ENCODE peak calls at places on chromosomes 3 and 15, in nine cellular contexts. M is heart left ventricle, Z is uterus, V is tibial nerve, G is A549, T is endothelial cell of umbilical vein, X is adrenal gland, O is stomach, Y is ovary. A is an unnamed sample.

GRCh38 chr3:26920579-26920978 is 298.0 kb downstream of the LRRC3B start:
- DNase-seq in T (no peak), G (no peak), X (no peak), V (no peak), O (no peak), Y (no peak), M (no peak), Z (no peak), A (no peak)

GRCh38 chr3:130383424-130383823 is 38.0 kb downstream of the COL6A5 start:
- DNase-seq in O (no peak), G (no peak), X (no peak), Z (no peak), T (no peak), M (no peak), Y (no peak), V (no peak), A (no peak)

GRCh38 chr15:51718199-51718598 is 19.3 kb downstream of the LYSMD2 start:
- DNase-seq in O (no peak), T (no peak), G (no peak), V (no peak), Z (no peak), M (no peak), Y (no peak), X (no peak), A (no peak)

GRCh38 chr3:193780810-193781472 is 187.9 kb downstream of the OPA1 start:
- DNase-seq in M (peak; percentile 79), G (peak; percentile 88), X (peak; percentile 84), Y (peak; percentile 83), Z (peak; percentile 90), O (peak; percentile 70), V (peak; percentile 53), T (peak; percentile 79), A (peak; percentile 74)

GRCh38 chr15:78739996-78740903 is 71.0 kb downstream of the ADAMTS7 start:
- DNase-seq in X (peak; percentile 84), O (peak; percentile 78), V (no peak), T (peak; percentile 26), Y (no peak), Z (no peak), G (no peak), M (peak; percentile 59), A (peak; percentile 83)

GRCh38 chr3:191728186-191728585 is 267.2 kb downstream of the PYDC2 start:
- DNase-seq in O (no peak), Y (no peak), V (no peak), G (no peak), Z (no peak), X (no peak), T (no peak), M (no peak), A (no peak)

GRCh38 chr15:89998923-89999675 is 2.0 kb upstream of the ZNF710 start:
- DNase-seq in O (no peak), V (no peak), Y (no peak), G (no peak), M (no peak), Z (no peak), X (no peak), T (no peak), A (no peak)

GRCh38 chr3:45639044-45639392 is 44.5 kb downstream of the LIMD1 start:
- DNase-seq in G (no peak), X (no peak), Y (no peak), Z (no peak), M (no peak), V (no peak), O (no peak), T (no peak), A (no peak)

GRCh38 chr15:72237286-72238224 is 6.6 kb upstream of the PKM start:
- DNase-seq in T (peak; percentile 90), M (peak; percentile 71), X (peak; percentile 94), Y (peak; percentile 40), Z (peak; percentile 57), O (peak; percentile 64), V (peak; percentile 84), G (peak; percentile 97), A (peak; percentile 51)

GRCh38 chr3:129240436-129240835 is 9.0 kb upstream of the COPG1 start:
- DNase-seq in G (no peak), M (no peak), O (no peak), Y (no peak), V (no peak), Z (no peak), T (no peak), X (no peak), A (no peak)

GRCh38 chr3:63911901-63912767 is at the start of gene SCAANT1:
- DNase-seq in X (peak; percentile 94), T (peak; percentile 86), G (peak; percentile 63), M (peak; percentile 95), Z (peak; percentile 91), Y (peak; percentile 91), O (peak; percentile 93), V (peak; percentile 78), A (peak; percentile 92)

GRCh38 chr3:63911395-63911900 is 735 bp downstream of the SCAANT1 start:
- DNase-seq in G (no peak), T (no peak), X (no peak), V (peak; percentile 13), M (no peak), Z (no peak), O (no peak), Y (no peak), A (no peak)

GRCh38 chr3:63908776-63909175 is 3.4 kb downstream of the SCAANT1 start:
- DNase-seq in V (no peak), O (no peak), M (no peak), Z (no peak), Y (no peak), G (no peak), T (no peak), X (no peak), A (no peak)

GRCh38 chr3:63909431-63909830 is 2.8 kb downstream of the SCAANT1 start:
- DNase-seq in G (no peak), Z (no peak), Y (no peak), V (no peak), O (no peak), X (no peak), T (no peak), M (no peak), A (no peak)

DNA sequence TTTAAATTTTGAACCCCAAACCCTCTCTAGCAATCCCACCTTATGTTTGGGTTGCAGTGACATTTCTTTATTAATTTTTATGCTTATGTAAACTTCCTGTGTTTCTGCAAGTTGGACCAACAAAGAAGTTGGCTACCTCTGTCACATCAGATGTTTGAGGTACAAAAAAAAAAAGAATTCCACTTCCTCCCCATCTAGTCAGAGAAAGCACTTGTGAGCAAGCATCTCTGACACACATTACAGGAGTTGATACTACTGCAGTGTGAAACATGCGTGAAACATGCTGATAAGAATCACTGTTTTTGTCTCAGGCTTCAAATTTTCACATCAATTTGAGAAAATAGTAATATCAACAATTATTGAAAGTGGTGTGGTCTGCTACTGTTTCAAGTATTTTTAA is 1.3 kb downstream of the SCAANT1 start:
- DNase-seq in X (no peak), M (no peak), V (no peak), O (no peak), G (no peak), Z (no peak), Y (no peak), T (peak; percentile 17), A (no peak)
- H3K4me3 ChIP-seq in X (no peak overlapping the region), M (peak overlapping the region; percentile 92), V (no peak overlapping the region), O (peak overlapping the region; percentile 56), G (peak overlapping the region; percentile 74), Z (peak overlapping the region; percentile 62), Y (peak overlapping the region; percentile 81), T (no peak overlapping the region), A (no peak overlapping the region)

DNA sequence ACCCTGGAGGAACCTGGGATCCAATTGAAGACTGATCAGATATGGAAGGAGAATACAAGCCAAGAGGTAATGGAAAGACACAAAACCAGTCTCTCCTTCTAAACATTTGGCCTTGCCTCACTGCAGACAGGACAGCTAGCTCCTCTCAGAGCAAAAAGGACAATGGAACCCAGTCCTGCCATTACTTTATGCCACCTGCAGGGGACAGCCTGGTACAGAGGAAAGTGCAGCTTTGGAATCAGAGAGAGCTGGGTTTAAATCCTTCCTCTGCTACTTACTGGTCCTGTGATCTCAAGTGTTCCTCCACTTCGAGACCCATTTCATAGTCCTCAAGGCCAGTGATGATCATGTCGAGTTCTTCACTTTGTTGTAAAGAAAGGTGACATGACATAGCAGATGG is 159.4 kb upstream of the SMAD3 start:
- DNase-seq in Z (no peak), O (no peak), Y (no peak), X (peak; percentile 5), G (no peak), M (no peak), V (no peak), T (no peak), A (no peak)
- TF ChIP-seq CTCF in Z (no peak), O (no peak), Y (no peak), X (no peak), G (no peak), M (no peak), V (no peak), T (no peak), A (no peak)

DNA sequence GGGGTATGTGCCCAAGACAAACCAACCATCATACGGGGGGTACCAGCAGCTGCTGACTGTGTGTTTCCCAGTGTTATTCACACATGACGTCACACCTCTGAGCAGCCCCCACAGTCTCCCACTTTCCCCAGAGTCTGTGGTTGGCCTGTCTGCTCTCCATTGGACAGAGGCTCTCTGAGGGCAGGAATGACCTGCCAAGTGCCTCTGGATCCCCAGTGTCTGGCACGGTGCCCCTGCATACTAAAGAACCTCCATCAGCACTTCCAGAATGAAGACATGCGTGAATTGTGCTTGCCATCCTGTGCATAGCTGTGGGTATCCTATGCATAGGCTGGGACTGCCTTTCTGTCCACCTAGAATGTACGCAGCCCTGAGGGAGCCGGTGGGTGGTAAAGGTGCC is 3.5 kb upstream of the CCDC9B start:
- DNase-seq in X (no peak), Z (no peak), M (no peak), O (no peak), Y (no peak), T (peak; percentile 25), V (no peak), G (no peak), A (no peak)
- TF ChIP-seq POLR2A in X (no peak), Z (no peak), M (no peak), O (no peak), Y (no peak), T (no peak), V (no peak), G (no peak), A (no peak)

GRCh38 chr3:170949211-170949610 is 40.8 kb upstream of the EIF5A2 start:
- DNase-seq in X (no peak), V (no peak), Z (no peak), G (no peak), O (no peak), T (no peak), M (no peak), Y (no peak), A (no peak)

GRCh38 chr3:170956647-170957046 is 48.2 kb upstream of the EIF5A2 start:
- DNase-seq in T (no peak), M (no peak), X (no peak), Z (no peak), Y (no peak), V (no peak), G (no peak), O (no peak), A (no peak)

GRCh38 chr3:170953229-170953628 is 44.8 kb upstream of the EIF5A2 start:
- DNase-seq in V (no peak), T (no peak), Y (no peak), X (no peak), Z (no peak), O (no peak), G (no peak), M (no peak), A (no peak)

GRCh38 chr3:170953736-170954135 is 45.3 kb upstream of the EIF5A2 start:
- DNase-seq in V (no peak), M (no peak), Z (no peak), T (no peak), O (no peak), Y (no peak), G (no peak), X (no peak), A (no peak)
- H3K4me3 ChIP-seq in V (no peak overlapping the region), M (peak overlapping the region; percentile 20), Z (no peak overlapping the region), T (no peak overlapping the region), O (no peak overlapping the region), Y (no peak overlapping the region), G (no peak overlapping the region), X (no peak overlapping the region), A (no peak overlapping the region)

GRCh38 chr15:40354408-40355171 is 3.4 kb upstream of the DISP2 start:
- DNase-seq in T (peak; percentile 33), Z (no peak), X (peak; percentile 62), O (no peak), Y (no peak), M (peak; percentile 30), V (no peak), G (peak; percentile 23), A (peak; percentile 11)
- TF ChIP-seq CTCF in T (peak; percentile 43), Z (peak; percentile 19), X (no peak), O (no peak), Y (no peak), M (peak; percentile 35), V (no peak), G (no peak), A (peak; percentile 16)

A was measured in transverse colon.